ENCODE peak calls at places on chromosome 21, in nine cellular contexts. I is astrocyte, U is hepatocyte, O is PC-3, X is mammary epithelial cell, W is fibroblast of lung, N is OCI-LY7, E is DND-41, R is GM23338. Z is an unnamed sample.

GRCh38 chr21:17427831-17428483 is 84.9 kb upstream of the CXADR start:
- DNase-seq in I (no peak), U (no peak), O (no peak), X (no peak), W (no peak), N (peak; percentile 92), E (no peak), R (no peak), Z (no peak)

GRCh38 chr21:36183144-36183795 is 26.6 kb downstream of the DOP1B start:
- DNase-seq in I (no peak), U (no peak), O (no peak), X (peak; percentile 19), W (no peak), N (no peak), E (no peak), R (no peak), Z (no peak)

GRCh38 chr21:36425286-36425685 is 40.1 kb downstream of the CHAF1B start:
- DNase-seq in I (peak; percentile 73), U (no peak), O (no peak), X (no peak), W (peak; percentile 43), N (no peak), E (no peak), R (no peak), Z (peak; percentile 90)

GRCh38 chr21:37145635-37146111 is 72.6 kb downstream of the TTC3 start:
- DNase-seq in I (peak; percentile 73), U (no peak), O (peak; percentile 90), X (peak; percentile 88), W (no peak), N (no peak), E (no peak), R (no peak), Z (no peak)

GRCh38 chr21:27213328-27213727 is 246.4 kb upstream of the ADAMTS5 start:
- DNase-seq in I (no peak), U (no peak), O (peak; percentile 9), X (no peak), W (peak; percentile 57), N (no peak), E (no peak), R (peak; percentile 62), Z (peak; percentile 31)

GRCh38 chr21:28253378-28253777 is 739.3 kb downstream of the LTN1 start:
- DNase-seq in I (peak; percentile 66), U (no peak), O (peak; percentile 62), X (peak; percentile 34), W (peak; percentile 39), N (no peak), E (no peak), R (no peak), Z (no peak)

GRCh38 chr21:36150192-36150711 is 6.4 kb upstream of the DOP1B start:
- DNase-seq in I (peak; percentile 71), U (no peak), O (no peak), X (no peak), W (peak; percentile 58), N (peak; percentile 89), E (peak; percentile 45), R (no peak), Z (no peak)

GRCh38 chr21:43287111-43287973 is 118.5 kb downstream of the CRYAA start:
- DNase-seq in I (no peak), U (no peak), O (peak; percentile 87), X (no peak), W (no peak), N (no peak), E (peak; percentile 93), R (no peak), Z (peak; percentile 62)

GRCh38 chr21:31866077-31866511 is 6.7 kb upstream of the HUNK start:
- DNase-seq in I (peak; percentile 34), U (peak; percentile 94), O (peak; percentile 87), X (peak; percentile 53), W (peak; percentile 70), N (peak; percentile 73), E (peak; percentile 67), R (peak; percentile 96), Z (peak; percentile 94)

GRCh38 chr21:41170442-41170841 is 2.5 kb downstream of the BACE2 start:
- DNase-seq in I (no peak), U (peak; percentile 63), O (peak; percentile 71), X (peak; percentile 62), W (peak; percentile 23), N (peak; percentile 22), E (peak; percentile 41), R (peak; percentile 74), Z (peak; percentile 81)

GRCh38 chr21:41169701-41170100 is 1.7 kb downstream of the BACE2 start:
- DNase-seq in I (peak; percentile 32), U (no peak), O (no peak), X (peak; percentile 41), W (no peak), N (no peak), E (no peak), R (no peak), Z (peak; percentile 63)

GRCh38 chr21:41168391-41169257 is 664 bp downstream of the BACE2 start:
- DNase-seq in I (peak; percentile 72), U (peak; percentile 66), O (peak; percentile 61), X (peak; percentile 53), W (peak; percentile 71), N (no peak), E (peak; percentile 58), R (peak; percentile 65), Z (peak; percentile 94)

GRCh38 chr21:41167348-41168342 is at the start of gene BACE2:
- DNase-seq in I (peak; percentile 61), U (peak; percentile 91), O (peak; percentile 74), X (peak; percentile 79), W (peak; percentile 75), N (no peak), E (peak; percentile 74), R (peak; percentile 76), Z (peak; percentile 97)

DNA sequence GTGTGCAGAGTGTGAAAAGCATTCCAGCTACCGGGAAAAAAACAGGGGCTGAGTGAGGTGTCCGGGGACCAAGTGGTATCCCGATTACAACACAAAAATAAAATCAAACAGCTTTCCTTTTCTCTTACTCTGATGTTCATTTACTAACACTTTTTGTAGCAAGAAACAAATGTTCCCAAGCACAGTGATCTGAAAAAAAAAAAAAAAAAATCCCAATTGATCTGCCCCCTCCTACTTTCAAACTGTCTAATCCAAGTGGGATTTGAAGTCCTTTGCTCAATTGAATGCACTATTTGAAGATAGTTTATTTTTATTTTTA is 1.3 kb downstream of the BACE2 start:
- DNase-seq in I (no peak), U (no peak), O (no peak), X (no peak), W (no peak), N (no peak), E (no peak), R (no peak), Z (no peak)
- H3K27ac ChIP-seq in I (peak overlapping the region; percentile 31), U (peak overlapping the region; percentile 13), O (peak overlapping the region; percentile 33), X (peak overlapping the region; percentile 93), W (no peak overlapping the region), N (no peak overlapping the region), E (no peak overlapping the region), R (no peak overlapping the region), Z (no peak overlapping the region)

GRCh38 chr21:33987461-33987860 is 71.9 kb upstream of the ATP5PO start:
- DNase-seq in I (no peak), U (no peak), O (no peak), X (no peak), W (no peak), N (no peak), E (no peak), R (no peak), Z (no peak)
- TF ChIP-seq CTCF in I (no peak), U (no peak), O (no peak), X (no peak), W (no peak), N (no peak), E (no peak), R (no peak), Z (no peak)

GRCh38 chr21:34839070-34839820 is 170.5 kb downstream of the CLIC6 start:
- DNase-seq in I (no peak), U (no peak), O (no peak), X (no peak), W (no peak), N (no peak), E (no peak), R (no peak), Z (no peak)
- H3K79me2 ChIP-seq in I (peaks cover 64% of the 10 kb centered on the region), U (peaks cover 30% of the 10 kb centered on the region), O (peaks cover 74% of the 10 kb centered on the region), X (peaks cover 92% of the 10 kb centered on the region), W (peaks cover 79% of the 10 kb centered on the region), N (no peaks in the 10 kb centered on the region), E (peaks cover 89% of the 10 kb centered on the region), R (no peaks in the 10 kb centered on the region), Z (peaks cover 80% of the 10 kb centered on the region)

GRCh38 chr21:35046880-35047229 is 2.2 kb downstream of the RUNX1 start:
- DNase-seq in I (peak; percentile 71), U (no peak), O (no peak), X (no peak), W (no peak), N (no peak), E (peak; percentile 31), R (no peak), Z (no peak)
- H3K27ac ChIP-seq in I (peak overlapping the region; percentile 91), U (peak overlapping the region; percentile 57), O (peak overlapping the region; percentile 91), X (peak overlapping the region; percentile 90), W (peak overlapping the region; percentile 77), N (peak overlapping the region; percentile 87), E (peak overlapping the region; percentile 95), R (no peak overlapping the region), Z (peak overlapping the region; percentile 98)

DNA sequence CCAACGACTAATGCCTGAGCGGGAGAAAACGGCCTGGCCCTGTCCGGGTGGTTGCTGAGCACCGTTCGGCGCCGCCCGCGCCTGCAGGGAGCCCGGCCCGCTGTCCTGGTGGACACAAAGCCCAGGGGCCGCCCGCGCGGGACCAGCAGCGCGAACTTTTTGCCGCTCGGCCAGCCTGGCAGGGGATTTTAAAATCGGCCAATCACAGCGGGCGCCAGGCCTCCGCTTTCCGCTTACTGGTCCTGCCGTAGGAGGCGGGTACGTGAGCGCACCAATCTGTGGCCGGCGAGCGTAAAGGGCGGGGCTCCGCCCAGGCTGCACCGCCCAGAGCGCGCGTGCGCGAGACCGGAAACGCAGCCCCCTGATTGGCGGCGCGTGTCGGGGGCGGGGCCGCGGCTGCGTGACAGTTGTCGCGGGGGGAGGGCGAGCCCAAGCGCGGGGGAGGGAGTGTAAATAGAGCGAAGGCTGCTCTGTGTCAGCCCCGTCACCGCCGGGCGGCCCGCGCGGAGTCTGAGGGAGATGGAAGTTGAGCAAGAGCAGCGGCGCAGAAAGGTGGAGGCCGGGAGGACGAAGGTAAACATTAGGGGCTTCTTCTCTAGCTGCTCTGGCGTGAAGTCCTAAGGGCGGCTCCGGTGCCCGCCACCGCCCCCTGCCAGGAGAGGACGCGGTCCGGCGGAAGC is at the start of the genes C21orf58 and PCNT:
- DNase-seq in I (peak; percentile 92), U (peak; percentile 99), O (peak; percentile 99), X (peak; percentile 97), W (peak; percentile 97), N (peak; percentile 98), E (peak; percentile 98), R (peak; percentile 98), Z (peak; percentile 100)
- TF ChIP-seq CTCF in I (no peak), U (no peak), O (no peak), X (no peak), W (no peak), N (no peak), E (no peak), R (no peak), Z (no peak)

DNA sequence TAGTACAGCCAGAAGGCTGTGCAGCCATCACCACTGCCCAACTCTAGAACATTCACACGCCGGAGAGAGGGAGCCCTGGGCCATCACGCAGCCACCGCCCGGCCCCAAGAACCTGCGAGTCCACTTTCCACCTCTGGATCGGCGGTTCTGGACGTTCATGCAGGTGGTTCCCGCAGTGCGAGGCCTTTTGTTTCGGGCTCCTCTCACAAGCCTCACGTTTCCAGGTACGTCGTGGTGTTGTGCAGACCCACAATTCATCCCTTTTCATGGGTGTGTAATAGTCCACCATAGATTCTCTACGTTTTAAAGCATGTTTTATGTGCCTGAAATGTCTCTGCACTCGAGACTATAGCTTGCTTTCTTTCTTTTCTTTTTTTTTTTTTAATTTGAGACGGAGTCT is 23.6 kb downstream of the COL18A1 start:
- DNase-seq in I (no peak), U (no peak), O (no peak), X (no peak), W (no peak), N (no peak), E (no peak), R (no peak), Z (no peak)
- H3K79me2 ChIP-seq in I (peaks cover 73% of the 10 kb centered on the region), U (peaks cover 68% of the 10 kb centered on the region), O (peaks cover 17% of the 10 kb centered on the region), X (peaks cover 8% of the 10 kb centered on the region), W (no peaks in the 10 kb centered on the region), N (no peaks in the 10 kb centered on the region), E (no peaks in the 10 kb centered on the region), R (peaks cover 96% of the 10 kb centered on the region), Z (no peaks in the 10 kb centered on the region)